ENCODE peak calls at places on chromosomes 2 and 18, in ten cellular contexts. T is neural progenitor cell; W is astrocyte of the cerebellum; Y is cardiac fibroblast; O is CD4-positive, alpha-beta T cell; E is omental fat pad; R is left ventricle myocardium inferior; N is fibroblast of lung; C is B cell; U is fibroblast of pulmonary artery. P is an unnamed sample.

GRCh38 chr2:157574165-157574564 is 54.5 kb downstream of the ACVR1C start:
- DNase-seq in C (no peak), N (no peak), O (no peak), R (no peak), W (no peak), E (no peak), Y (no peak), U (no peak), T (no peak), P (no peak)

GRCh38 chr2:7028846-7029245 is 111.6 kb downstream of the RNF144A start:
- DNase-seq in N (no peak), R (no peak), Y (no peak), E (no peak), C (no peak), U (no peak), W (no peak), T (no peak), O (no peak), P (no peak)

GRCh38 chr2:54471221-54471711 is 15.1 kb downstream of the SPTBN1 start:
- DNase-seq in C (peak; percentile 12), E (no peak), R (peak; percentile 34), W (peak; percentile 63), Y (peak; percentile 87), U (peak; percentile 90), T (no peak), N (peak; percentile 65), O (no peak), P (peak; percentile 90)

GRCh38 chr18:59593291-59593717 is 103.9 kb downstream of the CCBE1 start:
- DNase-seq in T (no peak), N (no peak), O (no peak), E (no peak), R (no peak), C (no peak), U (peak; percentile 43), Y (peak; percentile 66), W (peak; percentile 12), P (no peak)

GRCh38 chr18:46013484-46014189 is 46.5 kb upstream of the EPG5 start:
- DNase-seq in N (no peak), O (no peak), W (no peak), R (no peak), U (no peak), C (no peak), E (no peak), T (no peak), Y (peak; percentile 8), P (no peak)

GRCh38 chr2:214481204-214481603 is 70.3 kb downstream of the VWC2L start:
- DNase-seq in R (no peak), C (no peak), O (no peak), U (peak; percentile 16), E (no peak), Y (peak; percentile 1), W (peak; percentile 11), T (peak; percentile 5), N (peak; percentile 35), P (peak; percentile 0)

GRCh38 chr2:178579006-178579405 is 98.7 kb downstream of the PLEKHA3 start:
- DNase-seq in N (peak; percentile 6), U (peak; percentile 16), T (no peak), C (no peak), E (no peak), W (no peak), O (no peak), R (no peak), Y (peak; percentile 13), P (no peak)

GRCh38 chr2:47033102-47033880 is 117.7 kb upstream of the MCFD2 start:
- DNase-seq in W (no peak), U (no peak), T (peak; percentile 25), R (no peak), Y (peak; percentile 34), N (no peak), C (no peak), E (no peak), O (no peak), P (no peak)

GRCh38 chr18:3624818-3625716 is 175.1 kb downstream of the TGIF1 start:
- DNase-seq in O (peak; percentile 26), W (peak; percentile 90), E (no peak), N (peak; percentile 92), C (no peak), R (no peak), T (no peak), Y (peak; percentile 94), U (peak; percentile 97), P (peak; percentile 76)

GRCh38 chr2:111194835-111195621 is 74.3 kb downstream of the BCL2L11 start:
- DNase-seq in N (no peak), R (no peak), O (no peak), E (no peak), U (no peak), W (no peak), T (peak; percentile 22), C (peak; percentile 49), Y (no peak), P (peak; percentile 26)

GRCh38 chr2:235553696-235554100 is 59.9 kb downstream of the AGAP1 start:
- DNase-seq in Y (no peak), U (no peak), R (no peak), N (no peak), O (no peak), T (no peak), C (no peak), W (peak; percentile 39), E (no peak), P (no peak)

GRCh38 chr2:235135195-235135965 is 183.6 kb downstream of the SH3BP4 start:
- DNase-seq in T (no peak), R (no peak), O (no peak), Y (no peak), W (no peak), C (no peak), U (no peak), E (no peak), N (peak; percentile 6), P (no peak)

GRCh38 chr18:62757399-62758010 is 42.2 kb downstream of the PHLPP1 start:
- DNase-seq in C (no peak), Y (no peak), O (no peak), T (no peak), U (no peak), E (no peak), W (no peak), N (no peak), R (no peak), P (no peak)

GRCh38 chr18:77013777-77014525 is 118.6 kb downstream of the MBP start:
- DNase-seq in N (no peak), W (no peak), E (no peak), Y (peak; percentile 12), T (no peak), R (peak; percentile 53), O (no peak), U (no peak), C (no peak), P (no peak)

GRCh38 chr2:289362-290089 is 1.6 kb upstream of the ALKAL2 start:
- DNase-seq in T (peak; percentile 55), N (peak; percentile 26), W (no peak), R (no peak), E (no peak), O (no peak), Y (peak; percentile 9), C (peak; percentile 18), U (peak; percentile 18), P (no peak)

GRCh38 chr2:197281421-197281820 is 29.2 kb downstream of the ANKRD44 start:
- DNase-seq in N (no peak), O (no peak), T (no peak), W (no peak), C (no peak), R (no peak), Y (peak; percentile 25), E (no peak), U (no peak), P (no peak)

GRCh38 chr18:74290831-74291770 is 662 bp downstream of the CYB5A start:
- DNase-seq in T (peak; percentile 71), N (no peak), R (peak; percentile 22), C (peak; percentile 62), O (no peak), E (no peak), Y (peak; percentile 37), W (no peak), U (peak; percentile 20), P (no peak)
- TF ChIP-seq CTCF in T (peak; percentile 27), N (peak; percentile 8), R (peak; percentile 39), C (peak; percentile 16), O (peak; percentile 43), E (no peak), Y (no peak), W (no peak), U (no peak), P (no peak)

DNA sequence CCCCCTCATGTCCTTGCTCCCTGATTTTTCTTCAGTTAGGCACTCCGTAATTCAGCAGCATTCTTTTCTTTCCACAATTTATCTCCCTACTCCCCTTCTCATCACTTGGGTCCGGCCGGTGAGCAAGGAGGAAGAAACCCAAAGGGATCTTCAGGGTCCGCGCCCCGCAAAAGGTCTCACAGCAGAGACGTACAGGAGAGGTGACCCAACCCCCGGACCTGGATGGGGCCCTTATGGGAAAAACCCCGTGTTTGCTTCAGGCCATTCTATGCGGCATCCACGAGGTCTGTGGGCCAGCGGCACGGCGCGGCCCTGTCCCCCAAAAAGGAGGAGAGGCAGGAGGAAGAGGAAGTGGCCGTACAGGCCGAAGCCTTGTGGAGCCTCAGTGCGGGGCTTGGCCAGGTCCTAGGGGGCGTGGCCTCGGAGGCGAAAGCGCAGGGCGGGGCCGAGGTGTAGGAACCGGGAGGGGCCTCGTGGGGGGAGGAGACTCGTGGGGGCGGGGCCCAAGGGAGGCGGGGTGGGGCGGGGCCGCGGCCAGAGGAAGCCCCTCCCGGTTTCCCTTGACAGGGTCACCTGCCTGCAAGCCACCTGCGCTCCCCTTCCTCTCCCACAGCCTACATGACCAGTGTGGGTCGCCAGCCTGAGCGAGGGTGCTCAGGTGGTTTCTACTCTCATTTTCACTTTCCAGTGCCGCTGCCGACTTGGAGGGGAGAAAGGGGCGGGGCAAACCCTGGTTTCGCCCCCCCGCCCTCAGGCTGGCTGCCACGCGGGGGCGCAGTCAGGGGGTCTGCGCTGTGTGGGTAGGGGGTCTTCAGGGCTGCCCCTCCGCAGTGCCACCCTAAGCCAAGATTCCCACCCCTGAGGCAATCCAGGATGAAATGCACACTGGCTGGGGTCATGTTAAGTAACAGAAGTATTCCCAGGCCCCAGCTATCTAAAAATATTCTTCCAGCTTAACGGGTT is 156.4 kb upstream of the XPO1 start:
- DNase-seq in R (peak; percentile 95), W (peak; percentile 68), O (peak; percentile 78), C (peak; percentile 91), E (peak; percentile 93), U (peak; percentile 89), Y (peak; percentile 93), T (peak; percentile 96), N (peak; percentile 89), P (peak; percentile 85)
- TF ChIP-seq CTCF in R (peak; percentile 62), W (peak; percentile 49), O (peak; percentile 31), C (peak; percentile 70), E (no peak), U (peak; percentile 42), Y (peak; percentile 35), T (peak; percentile 70), N (peak; percentile 47), P (peak; percentile 67)

GRCh38 chr2:200585730-200586643 is at the start of gene AOX1:
- DNase-seq in W (no peak), U (peak; percentile 64), O (no peak), T (peak; percentile 86), E (peak; percentile 32), C (peak; percentile 39), N (peak; percentile 73), Y (peak; percentile 78), R (peak; percentile 46), P (peak; percentile 68)
- TF ChIP-seq CTCF in W (peak; percentile 36), U (peak; percentile 18), O (no peak), T (peak; percentile 37), E (no peak), C (no peak), N (peak; percentile 25), Y (no peak), R (no peak), P (peak; percentile 35)

GRCh38 chr2:72325592-72326422 is 178.1 kb upstream of the CYP26B1 start:
- DNase-seq in O (no peak), E (no peak), C (no peak), U (peak; percentile 28), N (peak; percentile 7), Y (peak; percentile 15), W (no peak), R (no peak), T (peak; percentile 33), P (peak; percentile 50)
- TF ChIP-seq CTCF in O (no peak), E (no peak), C (peak; percentile 38), U (peak; percentile 81), N (peak; percentile 69), Y (peak; percentile 84), W (peak; percentile 54), R (peak; percentile 61), T (peak; percentile 75), P (peak; percentile 84)

P was measured in A673.